ENCODE peak calls at places on chromosomes 2 and 18, in seven cellular contexts. One of them, this sample, is unnamed. For H3K4me1, the result is how much of the 10 kb centered on the place peaks cover.

GRCh38 chr2:206082298-206082843 is 3.6 kb downstream of the INO80D start:
- DNase-seq in aorta: no peak
- DNase-seq in prostate gland: no peak
- DNase-seq in adrenal gland: no peak
- DNase-seq in small intestine: no peak
- DNase-seq in sigmoid colon: no peak
- DNase-seq in IMR-90: no peak
- DNase-seq in this sample: no peak

GRCh38 chr2:118464546-118464945 is 376.3 kb downstream of the INSIG2 start:
- DNase-seq in aorta: no peak
- DNase-seq in prostate gland: no peak
- DNase-seq in adrenal gland: no peak
- DNase-seq in small intestine: peak
- DNase-seq in sigmoid colon: no peak
- DNase-seq in IMR-90: no peak
- DNase-seq in this sample: no peak

GRCh38 chr2:2743164-2743571 is 412.1 kb upstream of the MYT1L start:
- DNase-seq in aorta: peak
- DNase-seq in prostate gland: no peak
- DNase-seq in adrenal gland: peak
- DNase-seq in small intestine: no peak
- DNase-seq in sigmoid colon: peak
- DNase-seq in IMR-90: peak
- DNase-seq in this sample: peak

GRCh38 chr2:239268082-239268481 is 132.7 kb downstream of the HDAC4 start:
- DNase-seq in aorta: no peak
- DNase-seq in prostate gland: peak
- DNase-seq in adrenal gland: peak
- DNase-seq in small intestine: peak
- DNase-seq in sigmoid colon: peak
- DNase-seq in IMR-90: no peak
- DNase-seq in this sample: peak

GRCh38 chr2:127649684-127650040 is 3.7 kb downstream of the GPR17 start:
- DNase-seq in aorta: peak
- DNase-seq in prostate gland: peak
- DNase-seq in adrenal gland: peak
- DNase-seq in small intestine: peak
- DNase-seq in sigmoid colon: peak
- DNase-seq in IMR-90: peak
- DNase-seq in this sample: peak

GRCh38 chr18:22933958-22934423 is 863 bp downstream of the RBBP8 start:
- DNase-seq in aorta: no peak
- DNase-seq in prostate gland: no peak
- DNase-seq in adrenal gland: no peak
- DNase-seq in small intestine: no peak
- DNase-seq in sigmoid colon: no peak
- DNase-seq in IMR-90: peak
- DNase-seq in this sample: no peak

GRCh38 chr18:3367491-3368091 is 82.4 kb upstream of the TGIF1 start:
- DNase-seq in aorta: no peak
- DNase-seq in prostate gland: no peak
- DNase-seq in adrenal gland: no peak
- DNase-seq in small intestine: no peak
- DNase-seq in sigmoid colon: no peak
- DNase-seq in IMR-90: peak
- DNase-seq in this sample: no peak

GRCh38 chr18:9743200-9744016 is 35.3 kb downstream of the RAB31 start:
- DNase-seq in aorta: peak
- DNase-seq in prostate gland: no peak
- DNase-seq in adrenal gland: peak
- DNase-seq in small intestine: no peak
- DNase-seq in sigmoid colon: no peak
- DNase-seq in IMR-90: peak
- DNase-seq in this sample: peak

GRCh38 chr2:128797092-128797491 is 478.4 kb upstream of the HS6ST1 start:
- DNase-seq in aorta: no peak
- DNase-seq in prostate gland: no peak
- DNase-seq in adrenal gland: no peak
- DNase-seq in small intestine: no peak
- DNase-seq in sigmoid colon: peak
- DNase-seq in IMR-90: no peak
- DNase-seq in this sample: no peak

DNA sequence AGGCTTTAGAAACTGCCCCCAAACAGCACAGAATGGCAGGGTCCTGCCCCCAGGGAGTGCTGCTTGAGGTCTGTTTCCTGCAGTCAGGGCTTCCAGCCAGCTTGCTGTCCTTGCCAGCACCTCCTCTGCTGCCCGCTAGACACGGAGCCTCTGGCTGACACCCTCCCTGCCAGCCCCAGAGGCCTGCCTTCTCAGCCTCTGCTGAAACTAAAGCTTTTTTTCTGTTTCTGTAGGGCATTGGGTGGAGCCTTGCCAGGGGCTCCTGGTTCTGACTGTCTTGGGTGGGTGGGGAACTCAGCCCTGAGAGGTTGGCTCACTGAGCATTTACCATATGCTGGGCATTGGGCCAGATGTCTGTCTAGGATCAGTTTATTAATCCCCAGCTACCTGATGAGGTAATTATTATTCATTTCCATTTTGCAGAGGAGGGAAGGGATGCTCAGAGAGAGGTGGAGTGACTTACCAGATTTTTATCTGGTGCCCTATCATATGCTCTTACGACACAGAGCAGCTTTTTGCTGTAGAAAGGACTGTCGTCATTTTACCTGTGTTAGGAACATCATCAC is 35.4 kb downstream of the INPP4A start:
- DNase-seq in aorta: peak
- DNase-seq in prostate gland: peak
- DNase-seq in adrenal gland: peak
- DNase-seq in small intestine: peak
- DNase-seq in sigmoid colon: peak
- DNase-seq in IMR-90: peak
- DNase-seq in this sample: peak
- H3K4me1 ChIP-seq in aorta: under half
- H3K4me1 ChIP-seq in prostate gland: under half
- H3K4me1 ChIP-seq in adrenal gland: under half
- H3K4me1 ChIP-seq in small intestine: under half
- H3K4me1 ChIP-seq in sigmoid colon: half or more
- H3K4me1 ChIP-seq in IMR-90: under half
- H3K4me1 ChIP-seq in this sample: half or more

GRCh38 chr2:134411279-134411827 is 157.5 kb downstream of the MGAT5 start:
- DNase-seq in aorta: no peak
- DNase-seq in prostate gland: no peak
- DNase-seq in adrenal gland: no peak
- DNase-seq in small intestine: no peak
- DNase-seq in sigmoid colon: no peak
- DNase-seq in IMR-90: no peak
- DNase-seq in this sample: no peak
- H3K4me3 ChIP-seq in aorta: no peak
- H3K4me3 ChIP-seq in prostate gland: no peak
- H3K4me3 ChIP-seq in adrenal gland: no peak
- H3K4me3 ChIP-seq in small intestine: no peak
- H3K4me3 ChIP-seq in sigmoid colon: no peak
- H3K4me3 ChIP-seq in IMR-90: no peak
- H3K4me3 ChIP-seq in this sample: no peak

GRCh38 chr2:241096979-241097378 is 5.1 kb downstream of the MTERF4 start:
- DNase-seq in aorta: no peak
- DNase-seq in prostate gland: no peak
- DNase-seq in adrenal gland: no peak
- DNase-seq in small intestine: no peak
- DNase-seq in sigmoid colon: no peak
- DNase-seq in IMR-90: no peak
- DNase-seq in this sample: no peak

GRCh38 chr2:241095594-241096290 is 6.3 kb downstream of the MTERF4 start:
- DNase-seq in aorta: no peak
- DNase-seq in prostate gland: no peak
- DNase-seq in adrenal gland: no peak
- DNase-seq in small intestine: peak
- DNase-seq in sigmoid colon: no peak
- DNase-seq in IMR-90: no peak
- DNase-seq in this sample: no peak

GRCh38 chr2:241092677-241093076 is 9.4 kb downstream of the MTERF4 start:
- DNase-seq in aorta: no peak
- DNase-seq in prostate gland: no peak
- DNase-seq in adrenal gland: no peak
- DNase-seq in small intestine: no peak
- DNase-seq in sigmoid colon: no peak
- DNase-seq in IMR-90: no peak
- DNase-seq in this sample: no peak

GRCh38 chr2:241094172-241094571 is 7.9 kb downstream of the MTERF4 start:
- DNase-seq in aorta: no peak
- DNase-seq in prostate gland: no peak
- DNase-seq in adrenal gland: no peak
- DNase-seq in small intestine: no peak
- DNase-seq in sigmoid colon: no peak
- DNase-seq in IMR-90: no peak
- DNase-seq in this sample: no peak

GRCh38 chr2:241094924-241095420 is 7.1 kb downstream of the MTERF4 start:
- DNase-seq in aorta: no peak
- DNase-seq in prostate gland: no peak
- DNase-seq in adrenal gland: no peak
- DNase-seq in small intestine: no peak
- DNase-seq in sigmoid colon: no peak
- DNase-seq in IMR-90: no peak
- DNase-seq in this sample: no peak
- H3K27ac ChIP-seq in aorta: no peak
- H3K27ac ChIP-seq in prostate gland: peak
- H3K27ac ChIP-seq in adrenal gland: no peak
- H3K27ac ChIP-seq in small intestine: no peak
- H3K27ac ChIP-seq in sigmoid colon: no peak
- H3K27ac ChIP-seq in IMR-90: no peak
- H3K27ac ChIP-seq in this sample: peak

DNA sequence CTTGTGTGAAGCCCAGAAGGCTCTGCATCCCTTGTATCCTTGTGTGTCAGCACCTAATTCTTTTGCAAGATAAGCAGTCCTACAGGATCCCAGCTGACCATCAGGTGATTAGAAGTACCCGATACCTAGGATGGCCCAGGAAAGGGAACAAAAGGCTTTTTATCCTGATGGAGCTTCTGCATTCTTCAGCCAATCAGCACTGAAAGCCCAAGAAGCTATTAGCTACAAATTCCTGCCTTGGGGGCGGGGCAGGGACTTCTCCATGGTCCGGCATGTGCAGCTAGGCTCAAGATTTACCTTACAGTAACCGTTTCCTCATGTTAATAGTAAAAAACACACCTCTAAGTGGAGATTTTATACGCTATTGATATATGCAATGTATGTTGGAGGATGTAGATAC is 264.6 kb upstream of the THUMPD2 start:
- DNase-seq in aorta: no peak
- DNase-seq in prostate gland: no peak
- DNase-seq in adrenal gland: no peak
- DNase-seq in small intestine: no peak
- DNase-seq in sigmoid colon: no peak
- DNase-seq in IMR-90: no peak
- DNase-seq in this sample: no peak
- H3K4me1 ChIP-seq in aorta: under half
- H3K4me1 ChIP-seq in prostate gland: under half
- H3K4me1 ChIP-seq in adrenal gland: under half
- H3K4me1 ChIP-seq in small intestine: under half
- H3K4me1 ChIP-seq in sigmoid colon: under half
- H3K4me1 ChIP-seq in IMR-90: under half
- H3K4me1 ChIP-seq in this sample: under half

DNA sequence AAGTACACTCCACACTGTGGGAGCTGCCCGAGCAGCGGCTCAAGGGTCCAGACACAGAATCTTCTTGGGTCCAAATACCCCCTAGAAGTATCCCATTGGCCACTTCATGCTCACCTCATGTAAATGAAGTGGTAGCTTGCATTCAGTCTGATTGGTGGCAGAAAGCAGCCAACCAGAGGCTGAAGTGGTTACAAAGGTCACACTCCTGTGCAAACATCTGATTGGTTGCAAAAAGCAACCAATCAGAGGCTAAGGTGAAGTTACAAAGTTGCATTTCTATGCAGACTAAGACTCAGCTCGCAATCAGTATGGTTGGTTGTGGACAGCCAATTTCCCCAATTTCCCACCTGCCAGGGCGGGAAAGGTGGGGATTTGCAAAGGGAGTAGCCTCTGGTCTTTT is 94.3 kb downstream of the DGKD start:
- DNase-seq in aorta: no peak
- DNase-seq in prostate gland: no peak
- DNase-seq in adrenal gland: no peak
- DNase-seq in small intestine: peak
- DNase-seq in sigmoid colon: peak
- DNase-seq in IMR-90: no peak
- DNase-seq in this sample: peak
- H3K4me3 ChIP-seq in aorta: no peak
- H3K4me3 ChIP-seq in prostate gland: no peak
- H3K4me3 ChIP-seq in adrenal gland: no peak
- H3K4me3 ChIP-seq in small intestine: no peak
- H3K4me3 ChIP-seq in sigmoid colon: no peak
- H3K4me3 ChIP-seq in IMR-90: no peak
- H3K4me3 ChIP-seq in this sample: no peak

DNA sequence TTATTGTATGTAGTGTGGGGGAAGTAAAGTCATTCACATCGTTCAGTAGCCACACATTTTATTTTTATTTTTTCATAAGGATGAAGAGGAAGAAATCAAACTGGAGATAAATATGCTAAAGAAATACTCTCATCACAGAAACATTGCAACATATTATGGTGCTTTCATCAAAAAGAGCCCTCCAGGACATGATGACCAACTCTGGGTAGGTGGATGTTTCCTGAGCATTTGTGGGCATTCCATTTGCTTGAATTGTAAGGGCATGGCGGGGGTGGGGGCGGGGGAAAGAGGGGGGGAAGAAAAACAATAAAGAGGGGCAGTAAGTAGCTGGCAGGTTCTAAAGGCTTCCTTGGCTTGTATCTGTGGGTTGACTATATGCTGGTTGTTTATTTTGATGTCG is 126.3 kb downstream of the MAP4K4 start:
- DNase-seq in aorta: no peak
- DNase-seq in prostate gland: no peak
- DNase-seq in adrenal gland: no peak
- DNase-seq in small intestine: no peak
- DNase-seq in sigmoid colon: no peak
- DNase-seq in IMR-90: peak
- DNase-seq in this sample: no peak
- H3K27ac ChIP-seq in aorta: no peak
- H3K27ac ChIP-seq in prostate gland: no peak
- H3K27ac ChIP-seq in adrenal gland: no peak
- H3K27ac ChIP-seq in small intestine: no peak
- H3K27ac ChIP-seq in sigmoid colon: no peak
- H3K27ac ChIP-seq in IMR-90: peak
- H3K27ac ChIP-seq in this sample: no peak

GRCh38 chr2:18500333-18500732 is 60.1 kb downstream of the RDH14 start:
- DNase-seq in aorta: no peak
- DNase-seq in prostate gland: no peak
- DNase-seq in adrenal gland: no peak
- DNase-seq in small intestine: no peak
- DNase-seq in sigmoid colon: no peak
- DNase-seq in IMR-90: peak
- DNase-seq in this sample: no peak
- H3K4me1 ChIP-seq in aorta: under half
- H3K4me1 ChIP-seq in prostate gland: under half
- H3K4me1 ChIP-seq in adrenal gland: under half
- H3K4me1 ChIP-seq in small intestine: under half
- H3K4me1 ChIP-seq in sigmoid colon: under half
- H3K4me1 ChIP-seq in IMR-90: under half
- H3K4me1 ChIP-seq in this sample: under half

GRCh38 chr2:27354597-27354927 is 2.0 kb downstream of the GTF3C2 start:
- DNase-seq in aorta: no peak
- DNase-seq in prostate gland: no peak
- DNase-seq in adrenal gland: no peak
- DNase-seq in small intestine: no peak
- DNase-seq in sigmoid colon: no peak
- DNase-seq in IMR-90: no peak
- DNase-seq in this sample: no peak
- H3K4me3 ChIP-seq in aorta: no peak
- H3K4me3 ChIP-seq in prostate gland: no peak
- H3K4me3 ChIP-seq in adrenal gland: no peak
- H3K4me3 ChIP-seq in small intestine: no peak
- H3K4me3 ChIP-seq in sigmoid colon: no peak
- H3K4me3 ChIP-seq in IMR-90: no peak
- H3K4me3 ChIP-seq in this sample: no peak

This sample was measured in spleen.